ENCODE peak calls at places on chromosomes 7 and 10, in six cellular contexts. Z is left ventricle myocardium inferior, M is lower lobe of right lung, H is cardiac muscle cell, Q is fibroblast of lung, W is esophagus squamous epithelium. V is an unnamed sample.
A peak's percentile ranks its signal among the peaks of the same experiment; 100 is the strongest.

GRCh38 chr7:106770191-106770590 is 94.9 kb upstream of the PIK3CG start:
- DNase-seq in Z (no peak), M (no peak), H (no peak), Q (peak; percentile 97), W (no peak), V (no peak)

GRCh38 chr7:45068236-45069023 is 20.3 kb downstream of the NACAD start:
- DNase-seq in Z (no peak), M (no peak), H (no peak), Q (no peak), W (no peak), V (no peak)

GRCh38 chr10:60669491-60669890 is 108.8 kb upstream of the CDK1 start:
- DNase-seq in Z (no peak), M (no peak), H (no peak), Q (no peak), W (no peak), V (no peak)

GRCh38 chr7:95886501-95887090 is 114.2 kb downstream of the DYNC1I1 start:
- DNase-seq in Z (no peak), M (no peak), H (no peak), Q (peak; percentile 14), W (no peak), V (no peak)

GRCh38 chr7:3095046-3095445 is 51.4 kb upstream of the CARD11 start:
- DNase-seq in Z (no peak), M (peak; percentile 71), H (no peak), Q (no peak), W (no peak), V (no peak)

GRCh38 chr7:121373177-121373576 is 22.9 kb downstream of the FAM3C start:
- DNase-seq in Z (no peak), M (no peak), H (no peak), Q (no peak), W (no peak), V (no peak)

GRCh38 chr7:44811093-44811492 is 14.6 kb downstream of the PPIA start:
- DNase-seq in Z (no peak), M (no peak), H (no peak), Q (peak; percentile 29), W (no peak), V (no peak)

GRCh38 chr10:76310681-76311080 is 879.3 kb downstream of the LRMDA start:
- DNase-seq in Z (no peak), M (no peak), H (no peak), Q (no peak), W (no peak), V (no peak)

GRCh38 chr10:19835952-19836351 is 19.7 kb downstream of the PLXDC2 start:
- DNase-seq in Z (no peak), M (no peak), H (no peak), Q (no peak), W (no peak), V (no peak)

GRCh38 chr10:28807760-28808613 is 130.7 kb downstream of the BAMBI start:
- DNase-seq in Z (no peak), M (no peak), H (peak; percentile 76), Q (peak; percentile 32), W (no peak), V (no peak)

GRCh38 chr7:20482071-20482470 is 133.4 kb upstream of the ABCB5 start:
- DNase-seq in Z (no peak), M (no peak), H (no peak), Q (peak; percentile 65), W (no peak), V (no peak)

GRCh38 chr7:234041-234711 is 41.8 kb downstream of the FAM20C start:
- DNase-seq in Z (peak; percentile 66), M (no peak), H (no peak), Q (no peak), W (no peak), V (no peak)

GRCh38 chr10:45373783-45374450 is at the start of gene ALOX5:
- DNase-seq in Z (peak; percentile 76), M (peak; percentile 91), H (peak; percentile 76), Q (no peak), W (no peak), V (peak; percentile 89)

GRCh38 chr10:45374451-45375052 is 536 bp downstream of the ALOX5 start:
- DNase-seq in Z (no peak), M (no peak), H (no peak), Q (peak; percentile 9), W (no peak), V (no peak)

GRCh38 chr10:45372251-45372951 is 1.6 kb upstream of the ALOX5 start:
- DNase-seq in Z (no peak), M (no peak), H (no peak), Q (no peak), W (no peak), V (no peak)

GRCh38 chr10:45371555-45371954 is 2.5 kb upstream of the ALOX5 start:
- DNase-seq in Z (no peak), M (no peak), H (no peak), Q (no peak), W (no peak), V (no peak)

DNA sequence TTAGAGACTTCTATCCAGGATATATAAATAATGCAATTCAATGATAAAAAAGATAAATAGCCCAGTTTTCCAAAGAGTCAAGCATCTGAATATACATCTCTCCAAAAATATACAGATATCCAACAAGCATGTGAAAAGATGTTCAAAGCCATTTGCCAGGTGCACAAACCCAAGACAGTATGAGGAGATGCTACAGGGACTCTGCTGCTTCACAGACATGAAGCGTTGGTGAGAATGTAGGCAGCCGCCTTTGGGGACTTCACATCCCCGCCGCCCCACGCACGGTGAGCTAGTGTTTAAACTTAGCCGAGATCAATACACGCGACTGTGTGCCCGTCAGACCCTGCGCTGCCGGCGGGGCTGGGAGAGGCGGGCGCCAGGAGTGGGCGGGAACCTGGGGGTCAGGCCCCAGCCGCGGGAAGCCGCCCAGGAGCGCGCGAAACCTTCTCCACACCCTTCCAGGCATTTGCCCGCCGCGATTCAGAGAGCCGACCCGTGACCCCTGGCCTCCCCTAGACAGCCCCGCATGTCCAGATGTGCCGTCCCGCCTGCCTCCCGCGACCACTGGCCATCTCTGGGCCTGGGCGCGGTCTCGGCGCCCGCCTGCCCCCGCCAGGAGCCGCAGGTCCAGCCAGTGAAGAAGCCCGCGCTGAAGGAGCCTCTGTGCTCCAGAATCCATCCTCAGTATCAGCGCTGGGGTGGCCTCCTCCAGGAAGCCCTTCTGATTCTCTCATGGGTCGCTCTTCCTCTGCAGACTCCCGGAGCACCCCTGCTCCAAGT is 823 bp upstream of the ALOX5 start:
- DNase-seq in Z (no peak), M (peak; percentile 62), H (peak; percentile 25), Q (no peak), W (no peak), V (no peak)
- H3K4me3 ChIP-seq in Z (peak overlapping the region; percentile 63), M (peak overlapping the region; percentile 63), H (peak overlapping the region; percentile 33), Q (no peak overlapping the region), W (peak overlapping the region; percentile 47), V (peak overlapping the region; percentile 5)

GRCh38 chr10:43371418-43371817 is at the start of gene FXYD4:
- DNase-seq in Z (no peak), M (peak; percentile 70), H (no peak), Q (no peak), W (no peak), V (peak; percentile 64)

GRCh38 chr10:43374194-43374593 is 2.8 kb downstream of the FXYD4 start:
- DNase-seq in Z (no peak), M (peak; percentile 20), H (no peak), Q (no peak), W (no peak), V (peak; percentile 16)

GRCh38 chr10:43373461-43373860 is 2.0 kb downstream of the FXYD4 start:
- DNase-seq in Z (no peak), M (peak; percentile 12), H (no peak), Q (no peak), W (no peak), V (peak; percentile 26)

GRCh38 chr10:43370671-43371215 is 693 bp upstream of the FXYD4 start:
- DNase-seq in Z (no peak), M (peak; percentile 30), H (no peak), Q (no peak), W (no peak), V (peak; percentile 36)

DNA sequence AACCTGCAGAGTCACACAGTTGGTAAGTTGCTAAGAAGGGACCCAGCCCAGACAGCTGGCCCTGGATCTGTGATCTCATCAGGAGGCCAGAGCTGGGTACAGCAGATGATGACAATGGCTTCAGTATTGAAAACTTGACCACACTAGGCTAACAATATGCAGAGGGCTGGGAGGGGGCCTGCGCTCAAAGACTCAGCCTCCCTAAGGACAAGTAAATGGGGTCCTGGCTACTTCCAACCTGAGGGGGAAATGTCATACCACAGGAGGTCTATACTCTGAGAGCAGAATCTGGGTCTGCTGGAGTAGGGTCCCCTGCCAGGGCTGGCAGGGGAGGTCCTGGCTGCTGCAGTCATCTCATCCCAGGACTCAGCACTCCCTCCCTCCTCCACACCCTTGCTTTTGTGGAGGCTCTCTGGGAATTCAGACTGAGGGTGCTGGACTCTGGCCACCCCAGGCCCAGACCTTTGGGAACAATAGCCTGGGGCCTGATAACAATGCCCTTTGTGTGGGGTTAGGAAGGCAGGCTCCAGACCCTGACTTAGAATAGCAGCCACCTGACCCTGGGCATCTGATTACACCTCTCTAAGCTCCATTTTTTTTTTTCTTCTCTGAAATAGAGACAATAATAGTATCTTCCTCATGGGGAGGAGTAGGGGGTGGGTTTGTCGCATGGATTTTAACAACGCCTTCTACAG is 1.5 kb downstream of the FXYD4 start:
- DNase-seq in Z (no peak), M (peak; percentile 22), H (no peak), Q (no peak), W (no peak), V (peak; percentile 6)
- H3K27ac ChIP-seq in Z (no peak overlapping the region), M (no peak overlapping the region), H (no peak overlapping the region), Q (no peak overlapping the region), W (no peak overlapping the region), V (no peak overlapping the region)

GRCh38 chr10:114048472-114048871 is 4.8 kb downstream of the ADRB1 start:
- DNase-seq in Z (no peak), M (no peak), H (no peak), Q (no peak), W (no peak), V (no peak)

GRCh38 chr10:114043532-114044250 is at the start of gene ADRB1:
- DNase-seq in Z (peak; percentile 96), M (peak; percentile 93), H (peak; percentile 92), Q (peak; percentile 48), W (peak; percentile 12), V (peak; percentile 87)

GRCh38 chr10:114045071-114045737 is 1.5 kb downstream of the ADRB1 start:
- DNase-seq in Z (peak; percentile 46), M (peak; percentile 70), H (peak; percentile 52), Q (no peak), W (no peak), V (peak; percentile 69)

GRCh38 chr10:114044251-114045070 is 795 bp downstream of the ADRB1 start:
- DNase-seq in Z (peak; percentile 45), M (peak; percentile 55), H (no peak), Q (no peak), W (no peak), V (peak; percentile 48)

DNA sequence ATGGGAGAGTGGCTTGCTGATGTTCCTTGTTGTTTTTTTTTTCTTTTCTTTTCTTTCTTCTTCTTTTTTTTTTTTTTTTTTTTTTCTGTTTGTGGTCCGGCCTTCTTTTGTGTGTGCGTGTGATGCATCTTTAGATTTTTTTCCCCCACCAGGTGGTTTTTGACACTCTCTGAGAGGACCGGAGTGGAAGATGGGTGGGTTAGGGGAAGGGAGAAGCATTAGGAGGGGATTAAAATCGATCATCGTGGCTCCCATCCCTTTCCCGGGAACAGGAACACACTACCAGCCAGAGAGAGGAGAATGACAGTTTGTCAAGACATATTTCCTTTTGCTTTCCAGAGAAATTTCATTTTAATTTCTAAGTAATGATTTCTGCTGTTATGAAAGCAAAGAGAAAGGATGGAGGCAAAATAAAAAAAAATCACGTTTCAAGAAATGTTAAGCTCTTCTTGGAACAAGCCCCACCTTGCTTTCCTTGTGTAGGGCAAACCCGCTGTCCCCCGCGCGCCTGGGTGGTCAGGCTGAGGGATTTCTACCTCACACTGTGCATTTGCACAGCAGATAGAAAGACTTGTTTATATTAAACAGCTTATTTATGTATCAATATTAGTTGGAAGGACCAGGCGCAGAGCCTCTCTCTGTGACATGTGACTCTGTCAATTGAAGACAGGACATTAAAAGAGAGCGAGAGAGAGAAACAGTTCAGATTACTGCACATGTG is 2.2 kb downstream of the ADRB1 start:
- DNase-seq in Z (no peak), M (no peak), H (no peak), Q (no peak), W (no peak), V (no peak)
- H3K4me3 ChIP-seq in Z (peak overlapping the region; percentile 77), M (peak overlapping the region; percentile 55), H (no peak overlapping the region), Q (no peak overlapping the region), W (peak overlapping the region; percentile 55), V (no peak overlapping the region)

GRCh38 chr7:52209658-52210057 is 825.8 kb upstream of the POM121L12 start:
- DNase-seq in Z (no peak), M (no peak), H (no peak), Q (peak; percentile 14), W (no peak), V (no peak)
- H3K27ac ChIP-seq in Z (no peak overlapping the region), M (no peak overlapping the region), H (no peak overlapping the region), Q (no peak overlapping the region), W (no peak overlapping the region), V (no peak overlapping the region)

V was measured in aorta.